ENCODE peak calls at places on chromosomes 5 and 9, in six cellular contexts. X, H, O, B, Q and R are unnamed samples.

GRCh38 chr5:112551437-112552018 is 132.5 kb upstream of the EPB41L4A start:
- DNase-seq in X (peak; percentile 42), O (peak; percentile 84), Q (peak; percentile 65), B (peak; percentile 77), H (peak; percentile 51), R (no peak)

GRCh38 chr5:82364497-82364896 is 86.3 kb upstream of the RPS23 start:
- DNase-seq in H (no peak), B (peak; percentile 48), Q (peak; percentile 66), O (peak; percentile 14), X (peak; percentile 33), R (no peak)

GRCh38 chr5:143968071-143968878 is 156.3 kb downstream of the HMHB1 start:
- DNase-seq in B (peak; percentile 57), X (peak; percentile 37), H (peak; percentile 23), O (peak; percentile 85), Q (peak; percentile 77), R (no peak)

GRCh38 chr5:136058031-136058971 is 29.5 kb downstream of the TGFBI start:
- DNase-seq in Q (peak; percentile 83), H (no peak), B (peak; percentile 36), X (no peak), O (peak; percentile 94), R (no peak)

GRCh38 chr9:129343697-129344375 is 165.8 kb upstream of the IER5L start:
- DNase-seq in X (no peak), Q (no peak), O (peak; percentile 83), B (no peak), H (no peak), R (no peak)

GRCh38 chr5:111159845-111160244 is 64.3 kb upstream of the CAMK4 start:
- DNase-seq in O (no peak), H (no peak), B (no peak), Q (peak; percentile 8), X (no peak), R (no peak)

GRCh38 chr5:40569549-40570270 is 110.0 kb upstream of the PTGER4 start:
- DNase-seq in X (no peak), O (no peak), H (no peak), B (no peak), Q (no peak), R (no peak)

GRCh38 chr9:134373953-134374300 is 47.7 kb downstream of the RXRA start:
- DNase-seq in H (no peak), O (no peak), Q (no peak), X (no peak), B (no peak), R (no peak)

GRCh38 chr9:82332018-82332773 is 343.6 kb downstream of the SPATA31D1 start:
- DNase-seq in O (peak; percentile 96), Q (peak; percentile 75), B (no peak), H (no peak), X (no peak), R (peak; percentile 48)

GRCh38 chr5:57698785-57699184 is 216.2 kb upstream of the ACTBL2 start:
- DNase-seq in O (peak; percentile 76), Q (peak; percentile 94), H (peak; percentile 27), B (peak; percentile 14), X (no peak), R (peak; percentile 78)

GRCh38 chr5:1799110-1799601 is 481 bp downstream of the MRPL36 start:
- DNase-seq in B (peak; percentile 63), O (peak; percentile 22), Q (no peak), H (no peak), X (no peak), R (no peak)

GRCh38 chr5:9483779-9484178 is 62.1 kb downstream of the SEMA5A start:
- DNase-seq in Q (no peak), H (no peak), O (no peak), B (no peak), X (no peak), R (no peak)

GRCh38 chr9:969310-969692 is 7.2 kb upstream of the DMRT3 start:
- DNase-seq in Q (no peak), B (peak; percentile 56), H (no peak), X (peak; percentile 29), O (peak; percentile 4), R (no peak)

GRCh38 chr5:1324301-1324700 is 20.6 kb downstream of the CLPTM1L start:
- DNase-seq in O (no peak), X (no peak), B (no peak), Q (no peak), H (no peak), R (no peak)

GRCh38 chr5:7392401-7393024 is 3.4 kb upstream of the ADCY2 start:
- DNase-seq in Q (peak; percentile 51), X (peak; percentile 30), B (peak; percentile 66), O (peak; percentile 97), H (peak; percentile 36), R (no peak)

GRCh38 chr5:7169240-7169878 is 226.6 kb upstream of the ADCY2 start:
- DNase-seq in X (no peak), B (no peak), Q (no peak), O (peak; percentile 65), H (no peak), R (peak; percentile 9)

GRCh38 chr5:398475-399295 is 44.3 kb upstream of the EXOC3 start:
- DNase-seq in B (no peak), H (no peak), Q (no peak), O (no peak), X (peak; percentile 22), R (no peak)

GRCh38 chr5:22708770-22709328 is 144.3 kb downstream of the CDH12 start:
- DNase-seq in B (peak; percentile 61), Q (no peak), X (peak; percentile 0), H (no peak), O (no peak), R (no peak)

GRCh38 chr5:157280927-157281326 is 15.0 kb downstream of the CYFIP2 start:
- DNase-seq in H (no peak), O (no peak), Q (no peak), X (peak; percentile 34), B (no peak), R (no peak)
- H2AFZ ChIP-seq in H (no peak overlapping the region), O (no peak overlapping the region), Q (no peak overlapping the region), X (no peak overlapping the region), B (no peak overlapping the region), R (no peak overlapping the region)

DNA sequence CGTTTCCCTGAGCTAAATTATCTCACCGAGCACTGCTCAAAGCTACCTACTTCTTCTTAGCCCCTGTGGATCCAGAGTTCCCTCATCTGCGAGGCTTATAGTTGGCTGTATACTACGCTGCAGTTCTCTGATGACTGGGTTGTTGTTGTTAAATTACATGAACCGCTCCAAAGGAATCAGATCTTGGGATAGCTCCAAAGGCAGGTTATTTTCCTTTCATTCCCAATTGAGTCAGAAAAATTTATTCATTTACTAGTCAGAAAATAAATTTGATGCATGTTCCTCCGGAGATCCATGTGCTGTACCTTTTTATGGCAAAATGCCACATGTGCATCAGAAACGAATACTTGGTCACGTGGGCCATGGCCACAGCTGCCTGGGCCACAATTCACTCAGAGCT is 304.0 kb downstream of the NR2F1-AS1 start:
- DNase-seq in Q (peak; percentile 60), O (no peak), H (no peak), B (no peak), X (no peak), R (no peak)
- H2AFZ ChIP-seq in Q (peak overlapping the region; percentile 40), O (no peak overlapping the region), H (no peak overlapping the region), B (no peak overlapping the region), X (no peak overlapping the region), R (no peak overlapping the region)

DNA sequence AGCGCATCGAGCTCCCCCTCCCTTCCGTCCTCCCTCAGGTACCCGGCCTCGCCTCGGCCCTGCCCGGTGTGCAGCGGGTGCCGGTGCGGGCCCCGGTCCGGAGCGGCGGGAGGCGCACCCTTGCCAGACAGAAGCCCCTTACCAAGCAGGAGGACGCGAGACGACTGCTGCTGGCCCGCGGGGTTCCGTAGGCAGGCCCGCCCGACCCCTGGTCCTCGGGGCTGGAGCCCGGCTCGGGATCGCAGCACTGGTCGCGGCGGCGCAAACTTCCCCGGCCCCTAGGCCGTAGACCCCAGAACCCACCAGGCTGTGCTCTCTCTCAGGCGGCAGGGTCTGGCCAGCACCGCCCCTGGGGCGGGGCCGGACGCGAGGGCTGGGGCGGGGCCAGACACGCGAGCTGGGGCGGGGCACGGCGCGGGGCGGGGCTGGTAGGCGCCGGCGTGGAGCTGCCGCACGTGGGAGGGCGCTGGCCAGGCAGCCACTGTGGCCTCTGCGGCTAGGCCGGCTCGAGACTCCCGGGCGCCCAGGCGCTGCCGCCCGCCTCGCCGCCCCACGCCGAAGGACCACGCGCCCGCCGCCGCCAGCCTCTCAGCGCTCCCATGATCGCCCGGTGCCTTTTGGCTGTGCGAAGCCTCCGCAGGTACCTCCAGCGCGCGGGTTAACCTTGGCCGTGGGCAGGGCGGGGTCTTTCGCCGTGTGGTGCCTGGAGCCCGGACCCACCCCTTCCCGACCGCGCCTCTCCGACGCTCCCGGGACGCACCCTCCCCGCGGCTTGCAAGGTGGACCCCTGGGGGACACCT is at the start of the genes NLN and SGTB:
- DNase-seq in Q (peak; percentile 55), X (peak; percentile 99), O (peak; percentile 85), B (peak; percentile 92), H (peak; percentile 86), R (no peak)
- H2AFZ ChIP-seq in Q (peak within 1 kb of the TSS; percentile 87), X (peak within 1 kb of the TSS; percentile 88), O (peak within 1 kb of the TSS; percentile 99), B (peak within 1 kb of the TSS; percentile 96), H (peak within 1 kb of the TSS; percentile 100), R (peak within 1 kb of the TSS; percentile 95)

GRCh38 chr9:77435272-77435671 is 212.8 kb downstream of the GNA14 start:
- DNase-seq in X (no peak), O (no peak), H (no peak), Q (no peak), B (no peak), R (no peak)

GRCh38 chr9:77435688-77436087 is 212.4 kb downstream of the GNA14 start:
- DNase-seq in O (no peak), Q (no peak), X (peak; percentile 46), H (no peak), B (no peak), R (no peak)

GRCh38 chr9:77438653-77439052 is 209.5 kb downstream of the GNA14 start:
- DNase-seq in H (no peak), O (no peak), X (no peak), B (no peak), Q (no peak), R (no peak)

GRCh38 chr9:77442436-77442835 is 205.7 kb downstream of the GNA14 start:
- DNase-seq in Q (no peak), B (no peak), O (peak; percentile 61), H (no peak), X (no peak), R (no peak)

DNA sequence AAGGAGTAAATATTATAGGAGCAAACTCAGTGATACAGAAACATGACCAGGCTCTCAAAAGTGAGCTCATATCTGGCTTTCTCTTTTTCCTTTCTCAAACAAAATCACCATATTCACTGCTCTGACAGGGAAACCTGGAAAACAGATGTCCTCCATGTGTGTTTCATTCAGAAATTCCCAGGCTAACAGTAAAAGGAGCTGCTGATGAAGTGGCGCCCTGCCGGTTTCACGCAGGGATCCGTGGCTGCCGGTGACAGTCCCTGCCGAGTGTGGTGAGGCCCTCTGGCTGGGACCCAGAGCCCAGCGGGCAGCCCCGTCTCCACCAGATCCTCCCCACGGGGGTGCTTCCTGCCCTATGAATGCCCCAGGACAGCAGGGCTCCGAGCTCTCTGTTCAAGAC is 208.1 kb downstream of the GNA14 start:
- DNase-seq in O (no peak), B (peak; percentile 51), X (peak; percentile 81), H (no peak), Q (no peak), R (no peak)
- H2AFZ ChIP-seq in O (peak overlapping the region; percentile 52), B (no peak overlapping the region), X (peak overlapping the region; percentile 76), H (peak overlapping the region; percentile 70), Q (no peak overlapping the region), R (no peak overlapping the region)

GRCh38 chr5:133242221-133242835 is 190.5 kb downstream of the HSPA4 start:
- DNase-seq in Q (no peak), X (no peak), B (no peak), H (no peak), O (peak; percentile 3), R (no peak)
- H2AFZ ChIP-seq in Q (no peak overlapping the region), X (no peak overlapping the region), B (no peak overlapping the region), H (no peak overlapping the region), O (no peak overlapping the region), R (no peak overlapping the region)